ENCODE peak calls at places on chromosomes 11 and 22, in four cellular contexts. V is gastrocnemius medialis, O is tibial nerve, W is NB4. F is an unnamed sample.

GRCh38 chr11:113615773-113616172 is 90.3 kb downstream of the TMPRSS5 start:
- DNase-seq in V (no peak), W (no peak), O (no peak), F (no peak)

GRCh38 chr11:95715777-95716241 is 73.8 kb downstream of the FAM76B start:
- DNase-seq in W (peak; percentile 86), O (no peak), V (no peak), F (no peak)

GRCh38 chr11:115623021-115623451 is 118.8 kb upstream of the CADM1 start:
- DNase-seq in O (no peak), W (no peak), V (peak; percentile 72), F (peak; percentile 89)

GRCh38 chr22:46078241-46079092 is 71.9 kb upstream of the PPARA start:
- DNase-seq in W (no peak), O (peak; percentile 50), V (no peak), F (peak; percentile 76)

GRCh38 chr11:83493034-83493433 is 206.9 kb upstream of the CCDC90B start:
- DNase-seq in W (no peak), V (no peak), O (no peak), F (no peak)

GRCh38 chr11:92423635-92424034 is 199.0 kb downstream of the FAT3 start:
- DNase-seq in O (no peak), V (no peak), W (no peak), F (no peak)

GRCh38 chr11:431921-432320 is 9.9 kb downstream of the ANO9 start:
- DNase-seq in V (no peak), W (no peak), O (no peak), F (no peak)

GRCh38 chr22:31247726-31248125 is 35.6 kb downstream of the LIMK2 start:
- DNase-seq in W (no peak), O (no peak), V (no peak), F (no peak)

GRCh38 chr22:42397332-42398246 is 34.6 kb downstream of the NFAM1 start:
- DNase-seq in O (no peak), W (peak; percentile 85), V (no peak), F (no peak)

GRCh38 chr22:37334859-37335818 is 52.8 kb downstream of the CYTH4 start:
- DNase-seq in W (peak; percentile 34), O (no peak), V (no peak), F (no peak)

GRCh38 chr11:68658661-68659060 is 25.7 kb upstream of the GAL start:
- DNase-seq in V (no peak), W (no peak), O (peak; percentile 27), F (no peak)

GRCh38 chr11:99803501-99803900 is 782.8 kb downstream of the CNTN5 start:
- DNase-seq in O (no peak), V (no peak), W (no peak), F (no peak)

GRCh38 chr11:127733552-127733951 is 733.0 kb upstream of the KIRREL3 start:
- DNase-seq in W (no peak), O (no peak), V (no peak), F (no peak)

GRCh38 chr11:8087185-8087584 is 6.2 kb downstream of the TUB start:
- DNase-seq in W (no peak), O (no peak), V (no peak), F (no peak)

GRCh38 chr11:662689-663274 is 25.7 kb downstream of the DRD4 start:
- DNase-seq in W (peak; percentile 53), V (no peak), O (peak; percentile 47), F (no peak)

GRCh38 chr11:130118636-130119387 is 40.8 kb upstream of the ST14 start:
- DNase-seq in O (no peak), V (no peak), W (peak; percentile 58), F (no peak)

GRCh38 chr11:130115218-130115617 is 44.4 kb upstream of the ST14 start:
- DNase-seq in V (no peak), O (no peak), W (no peak), F (no peak)

GRCh38 chr11:130121430-130121978 is 38.1 kb upstream of the ST14 start:
- DNase-seq in W (no peak), O (no peak), V (no peak), F (no peak)

GRCh38 chr11:130120045-130120444 is 39.5 kb upstream of the ST14 start:
- DNase-seq in V (no peak), W (no peak), O (no peak), F (no peak)

DNA sequence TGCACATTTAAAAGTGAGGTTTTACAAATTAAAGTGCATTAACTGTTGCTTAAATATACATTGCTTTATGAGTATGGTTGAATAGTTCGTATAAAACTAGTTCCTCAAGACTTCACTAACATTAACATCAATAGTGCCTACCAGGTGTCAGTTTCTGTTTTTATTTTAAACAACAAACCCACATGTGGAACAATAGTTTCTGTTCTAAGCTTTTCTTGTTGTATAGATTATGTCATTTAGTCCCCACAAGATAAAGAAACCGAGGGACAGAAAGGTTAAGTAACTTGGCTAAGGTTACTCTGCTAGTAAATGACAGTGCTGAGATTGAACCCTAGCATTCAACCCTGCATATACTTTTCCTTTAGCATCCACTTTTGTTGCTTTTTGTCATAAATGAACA is 41.4 kb upstream of the ST14 start:
- DNase-seq in W (no peak), O (no peak), V (no peak), F (no peak)
- H3K4me3 ChIP-seq in W (no peak overlapping the region), O (no peak overlapping the region), V (no peak overlapping the region), F (no peak overlapping the region)

DNA sequence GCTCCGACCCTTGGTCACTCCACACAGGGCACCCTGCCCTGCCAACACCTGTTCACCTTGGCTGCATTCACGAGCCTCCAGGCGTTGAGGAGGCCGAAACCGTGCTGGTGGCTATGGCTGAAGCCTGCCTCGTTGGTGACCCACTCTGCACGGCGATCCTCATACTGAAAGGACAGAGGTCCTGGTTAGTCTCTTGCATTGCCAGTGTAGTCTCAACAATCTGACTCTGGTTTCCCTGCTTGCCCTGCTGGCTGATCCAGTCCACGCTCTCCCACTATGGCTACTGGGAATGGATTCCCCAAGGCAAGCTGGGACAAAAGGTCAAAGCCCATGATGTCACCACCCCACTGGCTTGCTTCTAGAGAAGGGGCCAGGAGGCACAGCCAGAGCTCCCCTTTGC is 12.9 kb downstream of the PCSK7 start:
- DNase-seq in V (no peak), W (no peak), O (no peak), F (no peak)
- TF ChIP-seq POLR2A in V (no peak), W (no peak), O (no peak), F (no peak)

GRCh38 chr22:30212363-30212995 is 34.1 kb downstream of the LIF start:
- DNase-seq in V (peak; percentile 19), W (peak; percentile 78), O (peak; percentile 46), F (peak; percentile 95)
- TF ChIP-seq CTCF in V (no peak), W (no peak), O (no peak), F (no peak)

DNA sequence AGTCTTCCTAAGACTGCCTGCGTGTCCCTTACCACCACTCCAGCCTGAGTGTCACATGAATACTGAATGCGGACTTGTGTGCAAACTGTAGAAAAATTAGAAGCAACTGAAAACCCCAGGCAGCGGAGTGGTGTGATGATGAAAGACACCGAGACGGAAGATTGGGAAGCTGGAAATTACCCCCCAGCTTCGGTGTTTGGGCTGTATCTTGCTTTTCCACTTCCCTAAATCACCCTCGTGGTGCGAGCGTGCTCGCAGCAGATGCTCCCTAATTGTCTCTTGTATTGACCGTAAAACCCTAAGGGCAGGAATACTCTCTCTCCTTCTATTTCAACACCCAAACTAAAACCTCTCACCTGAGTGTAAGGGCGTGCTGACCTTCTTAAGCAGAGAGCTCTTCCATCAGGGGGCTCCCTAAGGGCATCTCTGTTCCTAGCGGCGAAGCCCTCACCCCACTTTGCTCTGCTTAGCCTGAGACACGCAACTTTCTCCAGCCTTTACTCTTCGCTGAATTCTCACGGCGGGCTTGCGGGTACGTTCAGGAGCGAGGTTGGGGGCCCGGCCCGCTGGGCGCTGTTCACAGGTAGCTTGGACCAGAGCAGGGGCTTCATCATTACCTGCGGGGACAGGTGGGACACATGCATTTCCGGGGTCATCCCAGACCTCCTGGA is 62.4 kb downstream of the CRYBB2 start:
- DNase-seq in W (peak; percentile 10), V (no peak), O (no peak), F (no peak)
- H3K4me3 ChIP-seq in W (no peak overlapping the region), V (no peak overlapping the region), O (no peak overlapping the region), F (no peak overlapping the region)